ENCODE peak calls at places on chromosomes 12 and 14, in four cellular contexts. S is H1, R is trophoblast cell, F is mesendoderm. V is an unnamed sample.
A peak's percentile ranks its signal among the peaks of the same experiment; 100 is the strongest.

GRCh38 chr14:68342216-68342615 is 450.7 kb downstream of the ZFP36L1 start:
- DNase-seq in S (no peak), R (no peak), F (peak; percentile 94), V (no peak)

GRCh38 chr14:64755661-64756265 is 51.5 kb downstream of the PLEKHG3 start:
- DNase-seq in S (no peak), R (no peak), F (no peak), V (no peak)

GRCh38 chr14:81165188-81165587 is 55.6 kb downstream of the GTF2A1 start:
- DNase-seq in S (no peak), R (no peak), F (no peak), V (no peak)

GRCh38 chr12:24014853-24015590 is 65.6 kb upstream of the SOX5 start:
- DNase-seq in S (no peak), R (no peak), F (peak; percentile 75), V (no peak)

GRCh38 chr12:98419101-98419794 is 96.1 kb upstream of the TMPO start:
- DNase-seq in S (no peak), R (no peak), F (no peak), V (no peak)

GRCh38 chr14:39034481-39035296 is 68.3 kb downstream of the SEC23A start:
- DNase-seq in S (no peak), R (no peak), F (peak; percentile 37), V (no peak)

GRCh38 chr12:3580071-3580749 is 89.2 kb downstream of the PRMT8 start:
- DNase-seq in S (no peak), R (no peak), F (no peak), V (no peak)

GRCh38 chr14:98949506-98950135 is 322.4 kb downstream of the BCL11B start:
- DNase-seq in S (no peak), R (no peak), F (no peak), V (no peak)

GRCh38 chr14:95328876-95329503 is 9.3 kb upstream of the CLMN start:
- DNase-seq in S (no peak), R (no peak), F (no peak), V (no peak)

GRCh38 chr12:75613981-75614380 is 102.6 kb upstream of the KRR1 start:
- DNase-seq in S (no peak), R (no peak), F (no peak), V (no peak)

GRCh38 chr14:65769151-65769550 is 356.6 kb downstream of the FUT8 start:
- DNase-seq in S (no peak), R (no peak), F (no peak), V (no peak)

GRCh38 chr14:20489093-20489994 is 16.0 kb upstream of the RNASE10 start:
- DNase-seq in S (no peak), R (peak; percentile 31), F (no peak), V (no peak)

GRCh38 chr12:98224584-98225221 is 290.7 kb upstream of the TMPO start:
- DNase-seq in S (no peak), R (no peak), F (no peak), V (no peak)

GRCh38 chr12:54294152-54294913 is 6.5 kb downstream of the NFE2 start:
- DNase-seq in S (no peak), R (no peak), F (peak; percentile 73), V (peak; percentile 79)

GRCh38 chr14:29016050-29016900 is 249.7 kb downstream of the FOXG1 start:
- DNase-seq in S (peak; percentile 59), R (peak; percentile 3), F (peak; percentile 79), V (peak; percentile 78)

GRCh38 chr12:120223458-120224303 is 22.8 kb upstream of the RPLP0 start:
- DNase-seq in S (no peak), R (no peak), F (no peak), V (no peak)

GRCh38 chr12:57755454-57756372 is 810 bp downstream of the MARCHF9 start:
- DNase-seq in S (no peak), R (no peak), F (no peak), V (no peak)

GRCh38 chr14:97948841-97949240 is 1151.7 kb downstream of the VRK1 start:
- DNase-seq in S (no peak), R (no peak), F (peak; percentile 4), V (no peak)

GRCh38 chr14:25050494-25051170 is 685 bp upstream of the STXBP6 start:
- DNase-seq in S (no peak), R (no peak), F (peak; percentile 44), V (no peak)

GRCh38 chr12:120725659-120726509 is at the start of gene ACADS:
- DNase-seq in S (no peak), R (peak; percentile 87), F (peak; percentile 92), V (peak; percentile 94)

GRCh38 chr12:123041042-123041531 is 60.6 kb downstream of the ARL6IP4 start:
- DNase-seq in S (no peak), R (no peak), F (peak; percentile 37), V (no peak)

GRCh38 chr12:50732591-50732990 is 31.3 kb upstream of the ATF1 start:
- DNase-seq in S (no peak), R (peak; percentile 61), F (no peak), V (no peak)

GRCh38 chr12:2064078-2064507 is 11.3 kb downstream of the CACNA1C start:
- DNase-seq in S (no peak), R (peak; percentile 50), F (no peak), V (no peak)

GRCh38 chr12:7933255-7933726 is 2.7 kb downstream of the SLC2A3 start:
- DNase-seq in S (peak; percentile 71), R (peak; percentile 75), F (peak; percentile 96), V (peak; percentile 85)

GRCh38 chr14:56760164-56760914 is 49.9 kb downstream of the OTX2 start:
- DNase-seq in S (no peak), R (no peak), F (no peak), V (no peak)

GRCh38 chr14:101476931-101477553 is 84.3 kb upstream of the DIO3 start:
- DNase-seq in S (peak; percentile 36), R (no peak), F (peak; percentile 94), V (peak; percentile 92)

GRCh38 chr14:89004195-89004594 is 179.7 kb downstream of the TTC8 start:
- DNase-seq in S (no peak), R (peak; percentile 22), F (no peak), V (no peak)

GRCh38 chr12:132620113-132620892 is 1.7 kb downstream of the P2RX2 start:
- DNase-seq in S (no peak), R (no peak), F (no peak), V (no peak)

GRCh38 chr12:22538336-22538735 is 6.0 kb downstream of the C2CD5 start:
- DNase-seq in S (no peak), R (no peak), F (no peak), V (no peak)

GRCh38 chr14:88995437-88996198 is 171.2 kb downstream of the TTC8 start:
- DNase-seq in S (no peak), R (peak; percentile 43), F (no peak), V (no peak)

GRCh38 chr14:91796622-91797347 is 64.9 kb upstream of the CATSPERB start:
- DNase-seq in S (no peak), R (no peak), F (no peak), V (no peak)

GRCh38 chr12:112353389-112353788 is 28.8 kb downstream of the HECTD4 start:
- DNase-seq in S (no peak), R (no peak), F (no peak), V (no peak)

GRCh38 chr14:58572092-58572853 is 65.5 kb upstream of the DACT1 start:
- DNase-seq in S (no peak), R (peak; percentile 72), F (peak; percentile 24), V (no peak)
- H3K18ac ChIP-seq in S (no peak overlapping the region), R (no peak overlapping the region), F (no peak overlapping the region), V (no peak overlapping the region)

DNA sequence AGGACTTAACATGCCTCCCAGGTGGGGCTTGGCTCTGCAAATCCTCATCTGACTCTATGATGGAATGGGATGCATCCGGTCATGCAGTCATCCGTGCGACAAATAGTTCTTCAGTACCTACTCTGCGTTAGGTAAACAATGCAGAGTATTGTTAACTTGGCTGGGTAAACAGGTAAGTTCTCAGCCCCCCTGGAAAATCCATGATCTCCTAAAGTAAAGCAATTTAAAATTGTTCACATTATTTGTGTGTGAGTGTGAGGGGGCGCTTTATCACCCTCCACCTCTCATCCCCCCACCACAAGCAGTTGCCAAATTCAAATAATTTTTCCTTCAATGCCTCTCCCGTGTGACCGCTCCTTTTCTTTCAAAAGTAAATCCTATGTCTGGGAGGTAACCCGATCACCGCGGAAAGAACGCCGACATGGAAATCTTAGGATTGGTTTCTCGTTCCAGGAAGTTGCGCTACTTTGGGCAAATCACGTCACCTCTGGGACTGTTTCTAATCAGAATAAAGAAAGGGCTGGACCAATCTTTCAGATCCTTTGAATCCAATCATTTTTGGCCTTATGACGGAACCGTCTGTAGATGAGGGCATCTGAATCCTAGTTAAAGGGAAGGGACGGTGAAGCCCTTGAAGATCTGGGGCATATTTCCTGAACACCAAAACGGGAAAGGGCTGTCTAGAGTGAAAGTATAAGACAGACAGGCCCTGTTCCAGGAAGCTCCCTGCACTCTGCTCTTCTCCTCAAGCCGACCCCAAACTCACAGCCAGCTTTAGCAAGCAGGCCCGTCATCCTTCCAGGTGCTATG is 44.0 kb upstream of the SINHCAF start:
- DNase-seq in S (no peak), R (peak; percentile 82), F (peak; percentile 87), V (peak; percentile 76)
- H3K4me2 ChIP-seq in S (peak overlapping the region; percentile 66), R (peak overlapping the region; percentile 62), F (peak overlapping the region; percentile 1), V (peak overlapping the region; percentile 83)

GRCh38 chr12:106139422-106140141 is 828 bp upstream of the NUAK1 start:
- DNase-seq in S (peak; percentile 77), R (peak; percentile 24), F (peak; percentile 94), V (peak; percentile 95)
- H3K79me2 ChIP-seq in S (no peaks in the 10 kb centered on the region), R (peaks cover 43% of the 10 kb centered on the region), F (peaks cover 52% of the 10 kb centered on the region), V (peaks cover 11% of the 10 kb centered on the region)

DNA sequence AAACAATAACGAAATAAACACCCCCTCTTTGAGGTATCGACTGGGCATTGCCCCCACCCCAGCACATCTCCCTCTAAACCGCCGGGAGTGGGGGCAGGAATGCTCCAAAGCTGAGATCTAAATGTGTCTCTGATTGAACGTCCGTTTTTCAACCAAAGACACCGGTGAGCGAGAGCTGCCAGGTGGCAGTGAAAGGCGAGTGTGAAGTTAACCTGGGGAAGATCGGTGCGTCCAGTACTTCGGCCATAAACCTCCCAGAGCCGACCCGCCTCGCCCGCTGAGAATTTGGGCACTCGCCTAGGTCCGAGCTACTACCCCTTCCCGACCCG is 625 bp downstream of the ANGEL1 start:
- DNase-seq in S (no peak), R (no peak), F (peak; percentile 45), V (no peak)
- H3K18ac ChIP-seq in S (peak overlapping the region; percentile 56), R (peak overlapping the region; percentile 50), F (peak overlapping the region; percentile 73), V (peak overlapping the region; percentile 11)

GRCh38 chr12:52020539-52021336 is 14.0 kb downstream of the TAMALIN start:
- DNase-seq in S (peak; percentile 57), R (no peak), F (peak; percentile 85), V (peak; percentile 93)

GRCh38 chr12:52022841-52023181 is 16.1 kb downstream of the TAMALIN start:
- DNase-seq in S (no peak), R (no peak), F (peak; percentile 50), V (peak; percentile 83)

GRCh38 chr12:52019123-52019770 is 12.5 kb downstream of the TAMALIN start:
- DNase-seq in S (no peak), R (no peak), F (no peak), V (no peak)

GRCh38 chr12:52018448-52019122 is 11.8 kb downstream of the TAMALIN start:
- DNase-seq in S (no peak), R (no peak), F (no peak), V (no peak)

DNA sequence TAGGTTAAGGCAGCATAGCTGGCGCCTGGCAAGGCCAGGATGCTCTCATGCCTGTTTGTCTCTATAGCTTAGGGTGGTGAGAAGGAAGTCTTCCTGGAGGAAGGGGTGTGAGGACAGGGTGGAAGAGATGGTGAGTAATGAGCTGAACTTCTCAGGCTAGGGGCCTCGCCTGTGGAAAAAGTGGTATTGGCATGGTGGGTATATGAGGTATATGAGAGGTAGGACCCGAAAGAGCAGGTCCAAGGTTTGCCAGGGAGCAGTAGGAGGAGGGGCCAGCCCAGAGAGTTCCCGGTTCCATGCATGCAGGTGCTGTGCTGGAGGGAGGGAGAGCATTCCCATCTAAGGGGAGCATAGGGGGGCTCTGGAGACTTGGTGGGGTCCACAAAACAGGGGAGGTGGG is 13.4 kb downstream of the TAMALIN start:
- DNase-seq in S (no peak), R (no peak), F (no peak), V (no peak)
- H3K4me2 ChIP-seq in S (peak overlapping the region; percentile 49), R (no peak overlapping the region), F (no peak overlapping the region), V (peak overlapping the region; percentile 30)